ENCODE peak calls at places on chromosomes 3 and 15, in eight cellular contexts. V is fibroblast of the aortic adventitia, I is AG04450, A is PC-3, B is lower lobe of right lung, R is adrenal gland, Z is kidney, H is lung. K is an unnamed sample.

GRCh38 chr3:87350367-87351199 is 74.2 kb upstream of the POU1F1 start:
- DNase-seq in V (peak), I (peak), A (peak), B (no peak), R (peak), Z (no peak), H (no peak), K (peak)

GRCh38 chr15:26882616-26883365 is 15.9 kb downstream of the GABRA5 start:
- DNase-seq in V (no peak), I (no peak), A (no peak), B (no peak), R (no peak), Z (no peak), H (no peak), K (no peak)

GRCh38 chr3:22451501-22451900 is 700.5 kb upstream of the ZNF385D start:
- DNase-seq in V (no peak), I (no peak), A (no peak), B (no peak), R (no peak), Z (no peak), H (no peak), K (no peak)

GRCh38 chr15:32979710-32980109 is 214.8 kb downstream of the FMN1 start:
- DNase-seq in V (peak), I (peak), A (peak), B (no peak), R (no peak), Z (no peak), H (no peak), K (peak)

GRCh38 chr15:34754171-34754580 is 622 bp downstream of the GJD2 start:
- DNase-seq in V (no peak), I (no peak), A (no peak), B (no peak), R (no peak), Z (peak), H (no peak), K (no peak)

GRCh38 chr3:108414007-108414406 is 96.4 kb downstream of the MYH15 start:
- DNase-seq in V (peak), I (no peak), A (no peak), B (no peak), R (peak), Z (no peak), H (no peak), K (no peak)

GRCh38 chr3:61030469-61031035 is 220.7 kb downstream of the FHIT start:
- DNase-seq in V (no peak), I (no peak), A (peak), B (no peak), R (no peak), Z (no peak), H (no peak), K (peak)

GRCh38 chr15:51803961-51804360 is 25.5 kb upstream of the TMOD3 start:
- DNase-seq in V (peak), I (no peak), A (peak), B (no peak), R (no peak), Z (no peak), H (no peak), K (no peak)

GRCh38 chr15:85477730-85478129 is 97.3 kb downstream of the AKAP13 start:
- DNase-seq in V (peak), I (no peak), A (peak), B (no peak), R (no peak), Z (no peak), H (no peak), K (peak)

GRCh38 chr3:64647825-64648224 is 40.0 kb downstream of the ADAMTS9 start:
- DNase-seq in V (no peak), I (no peak), A (no peak), B (no peak), R (no peak), Z (no peak), H (no peak), K (no peak)

GRCh38 chr3:126964950-126965349 is 18.0 kb upstream of the PLXNA1 start:
- DNase-seq in V (no peak), I (no peak), A (no peak), B (no peak), R (no peak), Z (peak), H (no peak), K (no peak)

GRCh38 chr3:119481079-119481478 is 12.3 kb downstream of the POGLUT1 start:
- DNase-seq in V (no peak), I (no peak), A (no peak), B (no peak), R (no peak), Z (no peak), H (no peak), K (no peak)
- H3K4me3 ChIP-seq in V (no peak), I (no peak), A (no peak), B (no peak), R (no peak), Z (no peak), H (no peak), K (no peak)

GRCh38 chr3:103992469-103992868 is 1374.2 kb upstream of the ALCAM start:
- DNase-seq in V (no peak), I (no peak), A (no peak), B (no peak), R (no peak), Z (no peak), H (no peak), K (no peak)

GRCh38 chr3:103991461-103992115 is 1375.1 kb upstream of the ALCAM start:
- DNase-seq in V (peak), I (no peak), A (peak), B (no peak), R (no peak), Z (peak), H (no peak), K (peak)
- TF ChIP-seq CTCF in V (no peak), I (peak), A (peak), B (peak), R (peak), Z (no peak), H (no peak), K (peak)

GRCh38 chr15:95464091-95464888 is 866.2 kb upstream of the NR2F2 start:
- DNase-seq in V (no peak), I (no peak), A (no peak), B (no peak), R (peak), Z (peak), H (no peak), K (peak)
- H3K4me3 ChIP-seq in V (no peak), I (no peak), A (no peak), B (no peak), R (no peak), Z (no peak), H (no peak), K (no peak)

DNA sequence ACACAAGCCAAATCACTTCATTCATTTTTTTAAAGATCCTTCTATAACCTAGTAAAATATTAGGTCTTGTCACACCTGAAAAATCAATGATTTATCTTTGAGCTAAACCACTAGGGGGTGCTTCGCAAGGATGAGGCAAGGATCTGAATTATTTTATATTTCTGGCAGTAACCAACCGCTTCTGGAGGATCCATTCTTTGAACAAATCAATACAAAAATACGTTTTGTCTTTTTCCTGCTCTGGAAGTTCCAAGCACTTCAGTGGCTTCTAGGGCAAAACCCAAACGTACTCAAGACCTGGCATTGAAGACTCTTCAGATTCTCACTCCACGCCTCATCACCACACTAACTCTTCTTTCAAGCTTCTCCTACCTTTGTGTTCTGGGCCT is 486 bp downstream of the LSG1 start:
- DNase-seq in V (peak), I (no peak), A (peak), B (no peak), R (no peak), Z (no peak), H (no peak), K (peak)
- TF ChIP-seq CTCF in V (peak), I (peak), A (peak), B (peak), R (peak), Z (peak), H (peak), K (peak)

GRCh38 chr15:73017987-73018386 is 34.3 kb upstream of the NEO1 start:
- DNase-seq in V (no peak), I (no peak), A (no peak), B (no peak), R (no peak), Z (no peak), H (no peak), K (no peak)

GRCh38 chr15:73010154-73011152 is 41.8 kb upstream of the NEO1 start:
- DNase-seq in V (no peak), I (no peak), A (no peak), B (no peak), R (no peak), Z (no peak), H (no peak), K (no peak)

GRCh38 chr15:73019733-73020132 is 32.5 kb upstream of the NEO1 start:
- DNase-seq in V (no peak), I (no peak), A (no peak), B (no peak), R (no peak), Z (no peak), H (no peak), K (no peak)

GRCh38 chr15:73015493-73015892 is 36.8 kb upstream of the NEO1 start:
- DNase-seq in V (no peak), I (no peak), A (no peak), B (no peak), R (no peak), Z (no peak), H (no peak), K (no peak)

GRCh38 chr15:73014904-73015303 is 37.4 kb upstream of the NEO1 start:
- DNase-seq in V (no peak), I (no peak), A (no peak), B (no peak), R (no peak), Z (no peak), H (no peak), K (no peak)
- H3K4me3 ChIP-seq in V (no peak), I (no peak), A (no peak), B (no peak), R (no peak), Z (no peak), H (no peak), K (no peak)

GRCh38 chr3:31693346-31693745 is 160.6 kb downstream of the STT3B start:
- DNase-seq in V (no peak), I (no peak), A (peak), B (no peak), R (no peak), Z (no peak), H (no peak), K (no peak)

GRCh38 chr3:31692714-31693113 is 160.0 kb downstream of the STT3B start:
- DNase-seq in V (no peak), I (no peak), A (no peak), B (no peak), R (no peak), Z (no peak), H (no peak), K (no peak)

GRCh38 chr3:31696815-31697548 is 164.3 kb downstream of the STT3B start:
- DNase-seq in V (no peak), I (no peak), A (no peak), B (no peak), R (no peak), Z (no peak), H (no peak), K (no peak)

GRCh38 chr3:31696009-31696297 is 163.2 kb downstream of the STT3B start:
- DNase-seq in V (no peak), I (no peak), A (no peak), B (no peak), R (no peak), Z (no peak), H (no peak), K (no peak)

DNA sequence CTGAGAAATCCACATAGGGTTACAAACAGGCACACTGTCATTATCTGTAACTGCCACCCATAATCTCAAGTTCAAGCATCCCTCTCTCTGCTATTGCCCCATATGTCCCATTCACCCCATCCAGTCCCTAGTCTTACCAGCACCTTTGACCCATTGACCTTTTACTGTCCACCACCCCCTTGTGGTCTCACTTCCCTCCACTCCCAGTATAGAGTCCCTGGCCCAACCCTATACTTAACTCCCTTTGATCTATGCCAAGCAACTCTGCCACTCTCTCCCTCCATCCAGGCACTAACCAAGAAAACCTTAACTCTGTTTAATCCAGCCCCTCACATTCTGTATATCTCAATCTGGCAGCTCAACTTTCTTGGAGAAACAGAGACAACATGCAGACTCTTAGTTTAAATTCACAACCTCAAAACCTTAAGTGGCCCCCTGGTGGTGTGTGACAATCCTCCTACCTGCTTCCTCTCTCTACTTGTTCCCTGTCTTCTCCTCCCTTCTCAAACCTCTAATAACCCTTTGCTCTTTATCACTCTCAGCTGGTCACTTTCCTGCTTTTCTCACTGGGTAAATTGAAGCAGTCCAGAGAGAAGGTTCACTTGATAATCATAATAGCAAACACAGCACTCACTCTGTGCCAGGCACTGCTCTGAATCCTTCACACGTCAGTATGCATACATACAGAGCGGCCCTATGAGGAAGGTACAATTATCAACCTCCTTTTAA is 162.7 kb downstream of the STT3B start:
- DNase-seq in V (no peak), I (no peak), A (peak), B (no peak), R (peak), Z (no peak), H (no peak), K (no peak)
- TF ChIP-seq CTCF in V (peak), I (peak), A (peak), B (peak), R (no peak), Z (no peak), H (no peak), K (peak)